ENCODE peak calls at places on chromosomes 12 and 14, in ten cellular contexts. H is stimulated activated CD4-positive, alpha-beta T cell treated with anti-CD3 and anti-CD28 coated beads, Interleukin-1b, Interleukin-23, amount 100 ng/mL, for 1 hour; F is HCEC 1CT; V is astrocyte of the spinal cord; Z is suprapubic skin; O is activated naive CD8-positive, alpha-beta T cell treated with anti-CD3 and anti-CD28 coated beads for 36 hours; D is HT1080; Q is stimulated activated CD8-positive, alpha-beta memory T cell treated with anti-CD3 and anti-CD28 coated beads, Interleukin-15, amount 100 ng/mL, for 24 hours; K is HFFc6; S is iris pigment epithelial cell. L is an unnamed sample.

GRCh38 chr14:99035712-99036593 is 236.0 kb downstream of the BCL11B start:
- DNase-seq in H (no peak), F (no peak), V (peak; percentile 95), Z (peak; percentile 92), O (no peak), D (peak; percentile 78), Q (no peak), K (peak; percentile 88), S (peak; percentile 69), L (no peak)

GRCh38 chr12:20369164-20370000 is 1.0 kb downstream of the PDE3A start:
- DNase-seq in H (no peak), F (peak; percentile 21), V (peak; percentile 73), Z (peak; percentile 80), O (peak; percentile 18), D (peak; percentile 39), Q (no peak), K (no peak), S (peak; percentile 72), L (peak; percentile 37)

GRCh38 chr14:64438181-64438839 is 27.0 kb upstream of the AKAP5 start:
- DNase-seq in H (no peak), F (peak; percentile 84), V (peak; percentile 94), Z (no peak), O (no peak), D (peak; percentile 81), Q (no peak), K (peak; percentile 80), S (peak; percentile 94), L (peak; percentile 19)

GRCh38 chr14:105528197-105528858 is 1.9 kb downstream of the TMEM121 start:
- DNase-seq in H (peak; percentile 71), F (peak; percentile 61), V (peak; percentile 58), Z (peak; percentile 85), O (peak; percentile 87), D (peak; percentile 55), Q (peak; percentile 72), K (peak; percentile 45), S (peak; percentile 65), L (peak; percentile 7)

GRCh38 chr12:58412466-58412865 is 471.1 kb downstream of the ATP23 start:
- DNase-seq in H (no peak), F (no peak), V (no peak), Z (no peak), O (no peak), D (no peak), Q (no peak), K (no peak), S (no peak), L (no peak)

GRCh38 chr14:77027538-77028383 is 747 bp downstream of the IRF2BPL start:
- DNase-seq in H (no peak), F (peak; percentile 55), V (peak; percentile 84), Z (peak; percentile 85), O (peak; percentile 70), D (peak; percentile 64), Q (peak; percentile 37), K (peak; percentile 67), S (peak; percentile 85), L (no peak)

GRCh38 chr12:78489990-78490389 is 374.6 kb upstream of the SYT1 start:
- DNase-seq in H (no peak), F (no peak), V (no peak), Z (no peak), O (no peak), D (no peak), Q (no peak), K (no peak), S (no peak), L (no peak)

GRCh38 chr14:21428930-21429329 is 27.0 kb downstream of the CHD8 start:
- DNase-seq in H (no peak), F (no peak), V (peak; percentile 21), Z (no peak), O (no peak), D (no peak), Q (no peak), K (no peak), S (no peak), L (no peak)

GRCh38 chr14:103058209-103059055 is 1.1 kb upstream of the CDC42BPB start:
- DNase-seq in H (no peak), F (no peak), V (peak; percentile 16), Z (peak; percentile 78), O (no peak), D (no peak), Q (no peak), K (no peak), S (no peak), L (no peak)

GRCh38 chr14:34498684-34499412 is 36.8 kb upstream of the SPTSSA start:
- DNase-seq in H (no peak), F (peak; percentile 38), V (peak; percentile 44), Z (no peak), O (no peak), D (peak; percentile 50), Q (no peak), K (peak; percentile 30), S (peak; percentile 19), L (no peak)

GRCh38 chr12:3332190-3332589 is 158.8 kb upstream of the PRMT8 start:
- DNase-seq in H (no peak), F (no peak), V (no peak), Z (no peak), O (no peak), D (no peak), Q (no peak), K (peak; percentile 15), S (peak; percentile 23), L (no peak)

GRCh38 chr12:26803552-26803951 is 29.4 kb downstream of the ITPR2 start:
- DNase-seq in H (no peak), F (peak; percentile 34), V (peak; percentile 73), Z (no peak), O (no peak), D (peak; percentile 82), Q (no peak), K (peak; percentile 28), S (peak; percentile 49), L (no peak)

GRCh38 chr14:37150414-37150813 is 22.0 kb downstream of the SLC25A21 start:
- DNase-seq in H (no peak), F (peak; percentile 69), V (peak; percentile 65), Z (no peak), O (no peak), D (peak; percentile 50), Q (no peak), K (peak; percentile 56), S (peak; percentile 52), L (no peak)